ENCODE peak calls at places on chromosomes 4 and X, in six cellular contexts. B is stomach, U is ascending aorta, D is endodermal cell, V is GM23338, O is cardiac muscle cell. J is an unnamed sample.
A peak's percentile ranks its signal among the peaks of the same experiment; 100 is the strongest.

GRCh38 chrX:68504237-68504636 is 5.4 kb downstream of the YIPF6 start:
- DNase-seq in U (no peak), O (no peak), D (no peak), V (no peak), B (no peak), J (no peak)

GRCh38 chr4:72744103-72744725 is 175.2 kb upstream of the ADAMTS3 start:
- DNase-seq in O (no peak), D (no peak), V (no peak), U (no peak), B (no peak), J (no peak)

GRCh38 chrX:13716905-13717304 is 17.5 kb downstream of the TRAPPC2 start:
- DNase-seq in D (no peak), V (peak; percentile 8), U (no peak), B (no peak), O (no peak), J (no peak)

GRCh38 chr4:53599632-53600031 is 8.3 kb upstream of the LNX1 start:
- DNase-seq in U (no peak), D (no peak), O (no peak), V (no peak), B (no peak), J (no peak)

GRCh38 chrX:125193921-125194320 is 125.8 kb upstream of the TEX13C start:
- DNase-seq in V (no peak), O (no peak), B (no peak), U (no peak), D (no peak), J (no peak)

GRCh38 chr4:72119946-72120345 is 88.1 kb downstream of the NPFFR2 start:
- DNase-seq in D (peak; percentile 53), O (no peak), U (no peak), B (no peak), V (no peak), J (no peak)

GRCh38 chrX:15600745-15601144 is at the start of gene ACE2:
- DNase-seq in V (no peak), U (no peak), O (no peak), B (no peak), D (no peak), J (no peak)

GRCh38 chr4:66769436-66769835 is 775.9 kb downstream of the CENPC start:
- DNase-seq in V (no peak), O (no peak), U (no peak), D (no peak), B (no peak), J (no peak)

GRCh38 chr4:142467086-142467485 is 379.0 kb downstream of the INPP4B start:
- DNase-seq in V (no peak), B (no peak), O (no peak), D (no peak), U (no peak), J (peak; percentile 54)

GRCh38 chrX:110678591-110678990 is 117.0 kb downstream of the CHRDL1 start:
- DNase-seq in B (no peak), U (no peak), V (peak; percentile 37), D (peak; percentile 50), O (peak; percentile 28), J (no peak)

GRCh38 chrX:15882704-15883539 is 28.3 kb upstream of the AP1S2 start:
- DNase-seq in V (no peak), U (no peak), B (no peak), O (peak; percentile 59), D (no peak), J (no peak)

GRCh38 chr4:87461281-87461700 is 38.9 kb downstream of the NUDT9 start:
- DNase-seq in V (no peak), U (no peak), B (no peak), O (no peak), D (no peak), J (no peak)

GRCh38 chr4:187236491-187236890 is 512.8 kb upstream of the FAT1 start:
- DNase-seq in D (no peak), V (no peak), U (no peak), B (no peak), O (no peak), J (no peak)

GRCh38 chrX:40008841-40009461 is 88.8 kb downstream of the BCOR start:
- DNase-seq in B (no peak), V (peak; percentile 52), D (peak; percentile 87), O (peak; percentile 60), U (no peak), J (peak; percentile 84)

GRCh38 chrX:23332101-23332887 is 2.4 kb upstream of the PTCHD1 start:
- DNase-seq in D (peak; percentile 76), U (no peak), O (peak; percentile 21), B (no peak), V (peak; percentile 50), J (peak; percentile 56)

GRCh38 chrX:41863343-41864203 is 59.8 kb downstream of the CASK start:
- DNase-seq in B (no peak), V (no peak), U (no peak), D (no peak), O (no peak), J (no peak)

GRCh38 chr4:53680168-53680567 is 88.9 kb upstream of the LNX1 start:
- DNase-seq in O (no peak), B (no peak), D (no peak), V (no peak), U (no peak), J (no peak)

GRCh38 chrX:110394653-110395052 is 36.0 kb downstream of the RTL9 start:
- DNase-seq in O (no peak), D (no peak), B (no peak), V (no peak), U (no peak), J (no peak)

GRCh38 chr4:85842540-85842939 is 367.6 kb downstream of the ARHGAP24 start:
- DNase-seq in O (no peak), D (no peak), B (no peak), V (no peak), U (peak; percentile 53), J (no peak)

GRCh38 chr4:28973591-28974350 is 1746.4 kb upstream of the PCDH7 start:
- DNase-seq in U (no peak), B (no peak), D (no peak), V (no peak), O (peak; percentile 2), J (no peak)

GRCh38 chrX:16664059-16664458 is 14.1 kb downstream of the S100G start:
- DNase-seq in U (no peak), O (no peak), D (no peak), V (no peak), B (no peak), J (no peak)

GRCh38 chr4:161828061-161828460 is 335.7 kb downstream of the FSTL5 start:
- DNase-seq in B (no peak), D (no peak), V (no peak), O (no peak), U (no peak), J (no peak)

GRCh38 chr4:78629991-78630541 is 78.5 kb downstream of the ANXA3 start:
- DNase-seq in U (no peak), B (no peak), D (no peak), O (no peak), V (no peak), J (no peak)

GRCh38 chrX:55142206-55142918 is 53.5 kb downstream of the PAGE2 start:
- DNase-seq in V (no peak), D (no peak), B (no peak), U (no peak), O (no peak), J (no peak)

GRCh38 chr4:1084796-1085403 is 28.5 kb downstream of the RNF212 start:
- DNase-seq in B (no peak), U (no peak), V (no peak), D (no peak), O (no peak), J (no peak)

GRCh38 chr4:153244969-153245368 is 40.7 kb downstream of the TRIM2 start:
- DNase-seq in B (peak; percentile 44), O (no peak), V (no peak), U (no peak), D (no peak), J (no peak)

GRCh38 chr4:153248641-153249198 is 44.5 kb downstream of the TRIM2 start:
- DNase-seq in O (peak; percentile 42), D (peak; percentile 79), B (no peak), U (no peak), V (no peak), J (peak; percentile 80)

GRCh38 chr4:153245775-153246174 is 41.5 kb downstream of the TRIM2 start:
- DNase-seq in V (no peak), O (no peak), U (no peak), D (no peak), B (no peak), J (no peak)

GRCh38 chr4:153246446-153247115 is 42.3 kb downstream of the TRIM2 start:
- DNase-seq in D (no peak), V (no peak), B (no peak), U (no peak), O (no peak), J (no peak)

DNA sequence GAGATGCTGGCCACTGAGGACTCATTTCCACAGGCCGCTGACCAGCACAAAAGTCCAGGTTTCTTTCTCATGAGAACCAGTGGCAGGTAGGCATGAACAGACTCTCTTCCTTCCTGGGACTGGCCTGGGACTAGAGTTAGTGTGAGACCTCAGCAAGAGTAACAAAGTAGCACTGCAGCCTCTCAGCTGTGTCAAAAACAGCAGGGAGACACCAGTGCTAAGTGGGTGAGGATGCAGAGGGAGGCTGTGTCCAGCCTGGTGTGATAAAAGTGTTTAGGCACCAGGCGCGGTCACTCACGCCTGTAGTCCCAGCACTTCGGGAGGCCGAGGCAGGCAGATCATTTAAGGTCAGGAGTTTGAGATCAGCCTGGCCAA is 42.9 kb downstream of the TRIM2 start:
- DNase-seq in V (no peak), U (no peak), B (no peak), D (peak; percentile 64), O (no peak), J (no peak)
- H3K4me1 ChIP-seq in V (peaks cover 49% of the 10 kb centered on the region), U (peaks cover 2% of the 10 kb centered on the region), B (peaks cover 92% of the 10 kb centered on the region), D (peaks cover 25% of the 10 kb centered on the region), O (peaks cover 12% of the 10 kb centered on the region), J (peaks cover 29% of the 10 kb centered on the region)

DNA sequence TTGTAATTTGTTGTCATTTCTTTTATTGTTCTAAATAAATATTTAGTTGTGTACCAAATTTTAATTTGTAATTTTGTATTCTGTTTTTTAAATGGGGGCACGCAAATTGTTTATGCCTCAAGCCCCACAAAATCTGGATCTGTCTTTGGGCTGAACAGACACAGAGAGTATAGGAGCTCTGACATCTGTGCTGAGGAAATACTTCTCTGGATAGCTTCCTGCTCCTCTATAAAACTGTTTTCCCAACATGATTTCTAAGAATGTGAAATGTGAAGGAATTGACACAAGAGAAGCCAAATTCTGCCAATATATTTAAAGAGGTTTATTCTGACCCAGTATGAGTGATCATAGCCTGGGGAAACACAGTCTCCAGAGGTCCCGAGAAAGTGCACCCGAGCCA is 93.0 kb downstream of the IL13RA2 start:
- DNase-seq in V (no peak), O (no peak), D (no peak), B (no peak), U (no peak), J (no peak)
- H3K27ac ChIP-seq in V (no peak overlapping the region), O (peak overlapping the region; percentile 88), D (no peak overlapping the region), B (no peak overlapping the region), U (no peak overlapping the region), J (no peak overlapping the region)

DNA sequence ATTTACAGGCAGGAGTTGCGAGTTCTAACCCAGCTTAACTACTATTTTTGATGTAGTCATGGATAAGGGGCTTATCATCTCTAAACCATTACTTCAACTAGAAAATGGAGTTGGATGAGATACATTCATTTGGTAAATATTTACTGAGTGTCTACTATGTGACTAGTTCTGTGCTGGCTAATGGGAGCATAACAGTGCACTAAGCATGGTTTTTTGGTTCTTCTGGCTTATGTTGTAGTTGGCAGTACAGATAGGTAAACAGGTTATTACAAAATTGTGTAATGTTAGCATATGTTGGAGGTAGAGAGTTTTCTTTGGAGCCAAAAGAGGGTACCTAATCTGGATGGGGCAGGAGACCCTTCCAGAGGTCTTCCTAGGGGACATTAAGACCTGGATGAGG is 25.8 kb upstream of the PI4K2B start:
- DNase-seq in O (no peak), D (no peak), B (no peak), U (no peak), V (no peak), J (no peak)
- H3K4me1 ChIP-seq in O (peaks cover 12% of the 10 kb centered on the region), D (peaks cover 5% of the 10 kb centered on the region), B (no peaks in the 10 kb centered on the region), U (no peaks in the 10 kb centered on the region), V (peaks cover 19% of the 10 kb centered on the region), J (no peaks in the 10 kb centered on the region)

GRCh38 chrX:114058988-114059418 is 524.9 kb upstream of the HTR2C start:
- DNase-seq in O (no peak), B (no peak), D (no peak), U (no peak), V (no peak), J (no peak)
- H3K27ac ChIP-seq in O (no peak overlapping the region), B (no peak overlapping the region), D (no peak overlapping the region), U (no peak overlapping the region), V (no peak overlapping the region), J (no peak overlapping the region)